ENCODE peak calls at places on chromosome 1, in nine cellular contexts. T is Panc1, L is GM12878, R is GM23338, N is K562, C is HepG2, H is HCT116, S is SK-N-SH, X is HL-60. O is an unnamed sample.

GRCh38 chr1:173997796-173998195 is 24.4 kb downstream of the RC3H1 start:
- DNase-seq in H (no peak), N (no peak), C (no peak), T (no peak), R (no peak), L (no peak), X (no peak), S (no peak), O (no peak)

GRCh38 chr1:23657659-23658275 is 33.8 kb upstream of the RPL11 start:
- DNase-seq in S (peak; percentile 79), N (peak; percentile 87), L (no peak), H (peak; percentile 60), T (no peak), X (peak; percentile 34), R (peak; percentile 94), C (peak; percentile 59), O (peak; percentile 60)

GRCh38 chr1:69569281-69569970 is 1.7 kb downstream of the LRRC7 start:
- DNase-seq in S (peak; percentile 13), X (no peak), C (no peak), N (no peak), L (no peak), R (peak; percentile 47), T (no peak), H (no peak), O (no peak)

GRCh38 chr1:154845879-154846278 is 24.2 kb downstream of the KCNN3 start:
- DNase-seq in C (no peak), S (peak; percentile 54), N (no peak), X (no peak), H (no peak), T (no peak), L (no peak), R (no peak), O (no peak)

GRCh38 chr1:15952317-15953258 is 23.3 kb downstream of the ZBTB17 start:
- DNase-seq in H (peak; percentile 38), S (no peak), L (no peak), X (peak; percentile 96), C (no peak), R (peak; percentile 13), T (peak; percentile 52), N (peak; percentile 78), O (peak; percentile 64)

GRCh38 chr1:60922304-60922703 is 160.1 kb upstream of the NFIA start:
- DNase-seq in S (no peak), L (no peak), R (no peak), T (no peak), C (no peak), N (no peak), X (no peak), H (no peak), O (no peak)

GRCh38 chr1:228164561-228165371 is 838 bp upstream of the IBA57 start:
- DNase-seq in C (no peak), H (no peak), S (no peak), T (no peak), L (no peak), N (no peak), R (no peak), X (peak; percentile 66), O (no peak)

GRCh38 chr1:66539491-66539890 is 5.5 kb downstream of the SGIP1 start:
- DNase-seq in L (no peak), X (no peak), H (no peak), S (no peak), N (no peak), C (no peak), R (no peak), T (no peak), O (no peak)

GRCh38 chr1:163410073-163410522 is 88.3 kb downstream of the NUF2 start:
- DNase-seq in S (peak; percentile 60), T (peak; percentile 22), L (no peak), R (peak; percentile 94), N (peak; percentile 51), C (peak; percentile 51), X (peak; percentile 1), H (peak; percentile 48), O (peak; percentile 64)

GRCh38 chr1:29744684-29745490 is 508.6 kb downstream of the PTPRU start:
- DNase-seq in N (no peak), R (peak; percentile 8), T (no peak), L (no peak), X (no peak), S (no peak), H (no peak), C (no peak), O (no peak)

GRCh38 chr1:54763814-54764131 is 550 bp downstream of the PARS2 start:
- DNase-seq in N (no peak), S (peak; percentile 44), H (no peak), R (peak; percentile 42), T (no peak), L (no peak), X (no peak), C (peak; percentile 10), O (no peak)

GRCh38 chr1:23222331-23222730 is 5.0 kb upstream of the HTR1D start:
- DNase-seq in H (no peak), L (no peak), X (no peak), C (peak; percentile 53), S (no peak), N (no peak), R (no peak), T (no peak), O (no peak)

GRCh38 chr1:110087812-110088738 is 17.6 kb upstream of the ALX3 start:
- DNase-seq in X (no peak), L (no peak), S (peak; percentile 84), C (peak; percentile 54), N (peak; percentile 87), R (peak; percentile 87), H (peak; percentile 31), T (peak; percentile 20), O (peak; percentile 64)

GRCh38 chr1:51061231-51061943 is 40.6 kb upstream of the C1orf185 start:
- DNase-seq in R (no peak), L (no peak), H (no peak), C (no peak), T (no peak), N (no peak), X (no peak), S (no peak), O (no peak)

GRCh38 chr1:26097696-26098095 is 13.9 kb upstream of the PDIK1L start:
- DNase-seq in C (no peak), H (no peak), T (no peak), X (no peak), N (no peak), S (no peak), L (no peak), R (no peak), O (no peak)

GRCh38 chr1:43564617-43565348 is 34.1 kb downstream of the PTPRF start:
- DNase-seq in N (no peak), T (no peak), H (no peak), X (no peak), R (no peak), C (no peak), L (no peak), S (peak; percentile 65), O (no peak)

GRCh38 chr1:10680487-10680886 is 116.0 kb downstream of the CASZ1 start:
- DNase-seq in R (no peak), L (no peak), S (no peak), N (peak; percentile 48), X (no peak), C (no peak), H (no peak), T (no peak), O (no peak)

GRCh38 chr1:204150702-204151561 is 912 bp downstream of the ETNK2 start:
- DNase-seq in L (no peak), N (no peak), S (no peak), R (peak; percentile 54), X (no peak), C (no peak), H (no peak), T (no peak), O (no peak)

DNA sequence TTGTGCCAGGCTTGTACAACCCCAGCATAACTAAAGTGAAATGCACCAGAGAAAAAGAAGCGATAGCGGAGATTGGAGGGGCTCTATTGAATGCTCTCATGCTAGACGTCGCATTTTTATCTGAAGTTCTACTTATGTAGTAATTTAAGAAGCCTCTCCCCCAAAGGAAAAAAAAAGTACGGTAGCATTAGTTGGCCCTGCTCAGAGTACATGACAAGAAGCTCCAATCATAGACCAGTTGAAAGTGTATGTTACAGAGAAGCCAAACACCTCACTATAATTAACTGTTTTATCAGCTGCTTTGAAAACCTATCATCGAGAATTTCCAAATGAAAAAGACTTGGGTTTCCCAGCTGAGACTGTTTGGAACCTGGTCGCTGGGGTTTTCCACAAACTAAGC is 19.7 kb upstream of the OVAAL start:
- DNase-seq in L (no peak), S (no peak), C (no peak), X (no peak), N (no peak), H (no peak), T (no peak), R (no peak), O (no peak)
- TF ChIP-seq REST in L (no peak), S (no peak), C (no peak), X (no peak), N (no peak), H (no peak), T (no peak), R (no peak), O (no peak)

DNA sequence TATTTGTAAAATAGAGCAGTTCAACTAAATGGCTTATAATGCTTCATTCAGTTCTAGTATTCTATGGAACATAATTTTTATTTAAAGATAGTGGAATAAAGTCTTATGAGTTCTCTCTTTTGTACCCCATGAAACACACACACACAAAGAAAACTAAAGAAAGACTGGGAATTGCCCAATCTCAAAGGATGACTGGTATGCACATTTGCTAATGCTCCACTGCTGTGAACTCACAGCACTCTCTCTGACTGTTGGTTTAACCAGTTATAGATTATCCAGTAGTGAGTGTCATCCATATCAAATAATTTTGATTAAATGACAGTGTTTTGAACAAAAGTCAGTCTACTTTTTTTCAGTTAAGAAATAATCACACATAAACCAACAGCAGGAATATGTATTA is 1082.4 kb upstream of the B3GALT2 start:
- DNase-seq in R (peak; percentile 34), S (no peak), X (no peak), T (no peak), C (no peak), L (no peak), H (no peak), N (no peak), O (no peak)
- TF ChIP-seq REST in R (no peak), S (no peak), X (no peak), T (no peak), C (no peak), L (no peak), H (no peak), N (no peak), O (no peak)

DNA sequence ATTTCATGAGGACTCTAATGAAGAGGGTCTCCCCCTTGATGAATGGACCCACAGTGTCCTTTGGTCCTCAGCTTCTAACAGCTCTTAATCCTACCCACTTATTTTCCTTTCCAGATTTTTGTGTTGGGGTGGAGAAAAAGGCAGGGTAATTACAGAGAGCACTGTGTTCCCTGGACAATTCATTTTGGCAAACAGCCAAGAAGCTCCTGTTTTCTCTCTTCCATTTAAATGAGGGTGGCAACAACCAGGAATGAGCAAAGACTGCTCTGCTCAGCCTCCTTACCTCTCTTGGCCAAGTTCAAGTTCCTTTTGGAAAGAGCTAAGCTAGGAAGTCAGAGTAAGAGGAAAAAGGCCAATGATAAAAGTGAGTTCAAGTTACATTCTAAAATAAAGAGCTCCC is 11.9 kb downstream of the XKR8 start:
- DNase-seq in S (peak; percentile 48), R (no peak), T (no peak), H (no peak), L (no peak), N (no peak), X (no peak), C (no peak), O (no peak)
- TF ChIP-seq REST in S (no peak), R (no peak), T (no peak), H (no peak), L (no peak), N (no peak), X (no peak), C (no peak), O (no peak)

GRCh38 chr1:96145486-96145885 is 576.1 kb upstream of the PTBP2 start:
- DNase-seq in C (no peak), T (no peak), S (no peak), H (no peak), X (no peak), L (no peak), R (no peak), N (no peak), O (no peak)

GRCh38 chr1:96144636-96145035 is 576.9 kb upstream of the PTBP2 start:
- DNase-seq in S (no peak), X (no peak), N (no peak), H (no peak), R (no peak), C (no peak), L (no peak), T (no peak), O (no peak)
- TF ChIP-seq REST in S (no peak), X (no peak), N (no peak), H (no peak), R (no peak), C (no peak), L (no peak), T (no peak), O (no peak)